ENCODE peak calls at places on chromosome 4, in ten cellular contexts. One of them, this sample, is unnamed.

GRCh38 chr4:39597695-39598381 is 40.8 kb downstream of the SMIM14 start:
- DNase-seq in tibial nerve: no peak
- DNase-seq in retina: no peak
- DNase-seq in globus pallidus: no peak
- DNase-seq in effector memory CD8-positive, alpha-beta T cell: no peak
- DNase-seq in fibroblast of mammary gland: no peak
- DNase-seq in NCI-H2171: no peak
- DNase-seq in amygdala: no peak
- DNase-seq in stromal cell of bone marrow: no peak
- DNase-seq in AG08395: no peak
- DNase-seq in this sample: no peak

GRCh38 chr4:1772869-1773538 is 20.1 kb upstream of the FGFR3 start:
- DNase-seq in tibial nerve: no peak
- DNase-seq in retina: no peak
- DNase-seq in globus pallidus: no peak
- DNase-seq in effector memory CD8-positive, alpha-beta T cell: no peak
- DNase-seq in fibroblast of mammary gland: no peak
- DNase-seq in NCI-H2171: peak
- DNase-seq in amygdala: no peak
- DNase-seq in stromal cell of bone marrow: no peak
- DNase-seq in AG08395: no peak
- DNase-seq in this sample: no peak

GRCh38 chr4:166293551-166293950 is 420.5 kb downstream of the TLL1 start:
- DNase-seq in tibial nerve: no peak
- DNase-seq in retina: no peak
- DNase-seq in globus pallidus: no peak
- DNase-seq in effector memory CD8-positive, alpha-beta T cell: no peak
- DNase-seq in fibroblast of mammary gland: no peak
- DNase-seq in NCI-H2171: no peak
- DNase-seq in amygdala: no peak
- DNase-seq in stromal cell of bone marrow: no peak
- DNase-seq in AG08395: no peak
- DNase-seq in this sample: no peak

GRCh38 chr4:8394125-8394524 is 46.4 kb downstream of the ACOX3 start:
- DNase-seq in tibial nerve: peak
- DNase-seq in retina: peak
- DNase-seq in globus pallidus: peak
- DNase-seq in effector memory CD8-positive, alpha-beta T cell: no peak
- DNase-seq in fibroblast of mammary gland: peak
- DNase-seq in NCI-H2171: no peak
- DNase-seq in amygdala: peak
- DNase-seq in stromal cell of bone marrow: peak
- DNase-seq in AG08395: peak
- DNase-seq in this sample: no peak

GRCh38 chr4:8727546-8728510 is 135.3 kb downstream of the CPZ start:
- DNase-seq in tibial nerve: peak
- DNase-seq in retina: peak
- DNase-seq in globus pallidus: no peak
- DNase-seq in effector memory CD8-positive, alpha-beta T cell: no peak
- DNase-seq in fibroblast of mammary gland: no peak
- DNase-seq in NCI-H2171: no peak
- DNase-seq in amygdala: no peak
- DNase-seq in stromal cell of bone marrow: no peak
- DNase-seq in AG08395: no peak
- DNase-seq in this sample: no peak

GRCh38 chr4:185122681-185123345 is 20.3 kb upstream of the SLC25A4 start:
- DNase-seq in tibial nerve: no peak
- DNase-seq in retina: no peak
- DNase-seq in globus pallidus: no peak
- DNase-seq in effector memory CD8-positive, alpha-beta T cell: no peak
- DNase-seq in fibroblast of mammary gland: no peak
- DNase-seq in NCI-H2171: no peak
- DNase-seq in amygdala: no peak
- DNase-seq in stromal cell of bone marrow: no peak
- DNase-seq in AG08395: no peak
- DNase-seq in this sample: no peak

GRCh38 chr4:165592386-165592785 is 213.6 kb downstream of the CPE start:
- DNase-seq in tibial nerve: no peak
- DNase-seq in retina: no peak
- DNase-seq in globus pallidus: no peak
- DNase-seq in effector memory CD8-positive, alpha-beta T cell: no peak
- DNase-seq in fibroblast of mammary gland: peak
- DNase-seq in NCI-H2171: no peak
- DNase-seq in amygdala: no peak
- DNase-seq in stromal cell of bone marrow: peak
- DNase-seq in AG08395: no peak
- DNase-seq in this sample: no peak

GRCh38 chr4:57071340-57071739 is 38.8 kb downstream of the IGFBP7 start:
- DNase-seq in tibial nerve: peak
- DNase-seq in retina: no peak
- DNase-seq in globus pallidus: no peak
- DNase-seq in effector memory CD8-positive, alpha-beta T cell: no peak
- DNase-seq in fibroblast of mammary gland: peak
- DNase-seq in NCI-H2171: no peak
- DNase-seq in amygdala: no peak
- DNase-seq in stromal cell of bone marrow: peak
- DNase-seq in AG08395: peak
- DNase-seq in this sample: no peak

GRCh38 chr4:76781698-76782595 is 116.0 kb downstream of the SOWAHB start:
- DNase-seq in tibial nerve: no peak
- DNase-seq in retina: no peak
- DNase-seq in globus pallidus: no peak
- DNase-seq in effector memory CD8-positive, alpha-beta T cell: no peak
- DNase-seq in fibroblast of mammary gland: peak
- DNase-seq in NCI-H2171: no peak
- DNase-seq in amygdala: no peak
- DNase-seq in stromal cell of bone marrow: peak
- DNase-seq in AG08395: peak
- DNase-seq in this sample: no peak

GRCh38 chr4:87465739-87466366 is 43.5 kb downstream of the NUDT9 start:
- DNase-seq in tibial nerve: no peak
- DNase-seq in retina: peak
- DNase-seq in globus pallidus: peak
- DNase-seq in effector memory CD8-positive, alpha-beta T cell: peak
- DNase-seq in fibroblast of mammary gland: peak
- DNase-seq in NCI-H2171: no peak
- DNase-seq in amygdala: no peak
- DNase-seq in stromal cell of bone marrow: peak
- DNase-seq in AG08395: peak
- DNase-seq in this sample: no peak

GRCh38 chr4:18813055-18813454 is 791.5 kb upstream of the LCORL start:
- DNase-seq in tibial nerve: no peak
- DNase-seq in retina: no peak
- DNase-seq in globus pallidus: no peak
- DNase-seq in effector memory CD8-positive, alpha-beta T cell: no peak
- DNase-seq in fibroblast of mammary gland: no peak
- DNase-seq in NCI-H2171: no peak
- DNase-seq in amygdala: no peak
- DNase-seq in stromal cell of bone marrow: no peak
- DNase-seq in AG08395: no peak
- DNase-seq in this sample: no peak

GRCh38 chr4:83109480-83110221 is 4.9 kb downstream of the PLAC8 start:
- DNase-seq in tibial nerve: no peak
- DNase-seq in retina: peak
- DNase-seq in globus pallidus: no peak
- DNase-seq in effector memory CD8-positive, alpha-beta T cell: peak
- DNase-seq in fibroblast of mammary gland: peak
- DNase-seq in NCI-H2171: peak
- DNase-seq in amygdala: no peak
- DNase-seq in stromal cell of bone marrow: no peak
- DNase-seq in AG08395: peak
- DNase-seq in this sample: no peak

GRCh38 chr4:5746829-5747745 is 36.1 kb downstream of the EVC start:
- DNase-seq in tibial nerve: no peak
- DNase-seq in retina: peak
- DNase-seq in globus pallidus: no peak
- DNase-seq in effector memory CD8-positive, alpha-beta T cell: no peak
- DNase-seq in fibroblast of mammary gland: peak
- DNase-seq in NCI-H2171: no peak
- DNase-seq in amygdala: no peak
- DNase-seq in stromal cell of bone marrow: no peak
- DNase-seq in AG08395: peak
- DNase-seq in this sample: no peak

GRCh38 chr4:170259631-170260153 is 169.9 kb upstream of the AADAT start:
- DNase-seq in tibial nerve: peak
- DNase-seq in retina: peak
- DNase-seq in globus pallidus: peak
- DNase-seq in effector memory CD8-positive, alpha-beta T cell: no peak
- DNase-seq in fibroblast of mammary gland: peak
- DNase-seq in NCI-H2171: peak
- DNase-seq in amygdala: peak
- DNase-seq in stromal cell of bone marrow: peak
- DNase-seq in AG08395: peak
- DNase-seq in this sample: no peak

GRCh38 chr4:108885211-108885610 is 122.4 kb upstream of the ETNPPL start:
- DNase-seq in tibial nerve: no peak
- DNase-seq in retina: no peak
- DNase-seq in globus pallidus: no peak
- DNase-seq in effector memory CD8-positive, alpha-beta T cell: no peak
- DNase-seq in fibroblast of mammary gland: no peak
- DNase-seq in NCI-H2171: no peak
- DNase-seq in amygdala: no peak
- DNase-seq in stromal cell of bone marrow: no peak
- DNase-seq in AG08395: peak
- DNase-seq in this sample: no peak

GRCh38 chr4:25440478-25441030 is 63.5 kb downstream of the ANAPC4 start:
- DNase-seq in tibial nerve: no peak
- DNase-seq in retina: peak
- DNase-seq in globus pallidus: peak
- DNase-seq in effector memory CD8-positive, alpha-beta T cell: no peak
- DNase-seq in fibroblast of mammary gland: no peak
- DNase-seq in NCI-H2171: no peak
- DNase-seq in amygdala: peak
- DNase-seq in stromal cell of bone marrow: no peak
- DNase-seq in AG08395: no peak
- DNase-seq in this sample: no peak

GRCh38 chr4:144564358-144564757 is 81.6 kb upstream of the HHIP start:
- DNase-seq in tibial nerve: no peak
- DNase-seq in retina: no peak
- DNase-seq in globus pallidus: no peak
- DNase-seq in effector memory CD8-positive, alpha-beta T cell: no peak
- DNase-seq in fibroblast of mammary gland: no peak
- DNase-seq in NCI-H2171: no peak
- DNase-seq in amygdala: no peak
- DNase-seq in stromal cell of bone marrow: no peak
- DNase-seq in AG08395: no peak
- DNase-seq in this sample: no peak

GRCh38 chr4:182776376-182777058 is 140.7 kb downstream of the DCTD start:
- DNase-seq in tibial nerve: no peak
- DNase-seq in retina: no peak
- DNase-seq in globus pallidus: no peak
- DNase-seq in effector memory CD8-positive, alpha-beta T cell: no peak
- DNase-seq in fibroblast of mammary gland: no peak
- DNase-seq in NCI-H2171: no peak
- DNase-seq in amygdala: no peak
- DNase-seq in stromal cell of bone marrow: no peak
- DNase-seq in AG08395: no peak
- DNase-seq in this sample: no peak

GRCh38 chr4:15332377-15332776 is 95.5 kb upstream of the C1QTNF7 start:
- DNase-seq in tibial nerve: no peak
- DNase-seq in retina: no peak
- DNase-seq in globus pallidus: no peak
- DNase-seq in effector memory CD8-positive, alpha-beta T cell: no peak
- DNase-seq in fibroblast of mammary gland: no peak
- DNase-seq in NCI-H2171: no peak
- DNase-seq in amygdala: no peak
- DNase-seq in stromal cell of bone marrow: no peak
- DNase-seq in AG08395: no peak
- DNase-seq in this sample: no peak

GRCh38 chr4:20044502-20044911 is 207.2 kb upstream of the SLIT2 start:
- DNase-seq in tibial nerve: no peak
- DNase-seq in retina: no peak
- DNase-seq in globus pallidus: no peak
- DNase-seq in effector memory CD8-positive, alpha-beta T cell: no peak
- DNase-seq in fibroblast of mammary gland: no peak
- DNase-seq in NCI-H2171: no peak
- DNase-seq in amygdala: no peak
- DNase-seq in stromal cell of bone marrow: peak
- DNase-seq in AG08395: peak
- DNase-seq in this sample: no peak

GRCh38 chr4:16082038-16082423 is 1.8 kb downstream of the PROM1 start:
- DNase-seq in tibial nerve: no peak
- DNase-seq in retina: no peak
- DNase-seq in globus pallidus: no peak
- DNase-seq in effector memory CD8-positive, alpha-beta T cell: no peak
- DNase-seq in fibroblast of mammary gland: peak
- DNase-seq in NCI-H2171: no peak
- DNase-seq in amygdala: no peak
- DNase-seq in stromal cell of bone marrow: no peak
- DNase-seq in AG08395: no peak
- DNase-seq in this sample: no peak

GRCh38 chr4:22474636-22475310 is 41.1 kb downstream of the ADGRA3 start:
- DNase-seq in tibial nerve: no peak
- DNase-seq in retina: no peak
- DNase-seq in globus pallidus: no peak
- DNase-seq in effector memory CD8-positive, alpha-beta T cell: no peak
- DNase-seq in fibroblast of mammary gland: peak
- DNase-seq in NCI-H2171: no peak
- DNase-seq in amygdala: no peak
- DNase-seq in stromal cell of bone marrow: peak
- DNase-seq in AG08395: no peak
- DNase-seq in this sample: no peak

GRCh38 chr4:48044298-48044697 is 27.7 kb downstream of the NIPAL1 start:
- DNase-seq in tibial nerve: no peak
- DNase-seq in retina: no peak
- DNase-seq in globus pallidus: no peak
- DNase-seq in effector memory CD8-positive, alpha-beta T cell: no peak
- DNase-seq in fibroblast of mammary gland: no peak
- DNase-seq in NCI-H2171: no peak
- DNase-seq in amygdala: no peak
- DNase-seq in stromal cell of bone marrow: no peak
- DNase-seq in AG08395: no peak
- DNase-seq in this sample: no peak

GRCh38 chr4:122577808-122578781 is 42.8 kb downstream of the IL21 start:
- DNase-seq in tibial nerve: no peak
- DNase-seq in retina: no peak
- DNase-seq in globus pallidus: peak
- DNase-seq in effector memory CD8-positive, alpha-beta T cell: peak
- DNase-seq in fibroblast of mammary gland: peak
- DNase-seq in NCI-H2171: no peak
- DNase-seq in amygdala: no peak
- DNase-seq in stromal cell of bone marrow: no peak
- DNase-seq in AG08395: peak
- DNase-seq in this sample: peak

GRCh38 chr4:150082241-150082640 is 4.0 kb downstream of the DCLK2 start:
- DNase-seq in tibial nerve: no peak
- DNase-seq in retina: no peak
- DNase-seq in globus pallidus: no peak
- DNase-seq in effector memory CD8-positive, alpha-beta T cell: no peak
- DNase-seq in fibroblast of mammary gland: no peak
- DNase-seq in NCI-H2171: no peak
- DNase-seq in amygdala: no peak
- DNase-seq in stromal cell of bone marrow: no peak
- DNase-seq in AG08395: no peak
- DNase-seq in this sample: no peak

GRCh38 chr4:40547446-40548132 is 82.1 kb downstream of the RBM47 start:
- DNase-seq in tibial nerve: no peak
- DNase-seq in retina: no peak
- DNase-seq in globus pallidus: no peak
- DNase-seq in effector memory CD8-positive, alpha-beta T cell: no peak
- DNase-seq in fibroblast of mammary gland: peak
- DNase-seq in NCI-H2171: no peak
- DNase-seq in amygdala: no peak
- DNase-seq in stromal cell of bone marrow: no peak
- DNase-seq in AG08395: no peak
- DNase-seq in this sample: no peak

GRCh38 chr4:75781328-75781727 is 57.0 kb downstream of the USO1 start:
- DNase-seq in tibial nerve: no peak
- DNase-seq in retina: no peak
- DNase-seq in globus pallidus: no peak
- DNase-seq in effector memory CD8-positive, alpha-beta T cell: no peak
- DNase-seq in fibroblast of mammary gland: no peak
- DNase-seq in NCI-H2171: no peak
- DNase-seq in amygdala: no peak
- DNase-seq in stromal cell of bone marrow: no peak
- DNase-seq in AG08395: no peak
- DNase-seq in this sample: no peak

GRCh38 chr4:128477540-128477939 is 189.9 kb upstream of the PGRMC2 start:
- DNase-seq in tibial nerve: no peak
- DNase-seq in retina: no peak
- DNase-seq in globus pallidus: no peak
- DNase-seq in effector memory CD8-positive, alpha-beta T cell: no peak
- DNase-seq in fibroblast of mammary gland: no peak
- DNase-seq in NCI-H2171: no peak
- DNase-seq in amygdala: no peak
- DNase-seq in stromal cell of bone marrow: no peak
- DNase-seq in AG08395: no peak
- DNase-seq in this sample: no peak